ENCODE peak calls at places on chromosomes 11 and 22, in eight cellular contexts. S, K, G, C, W, J, N and P are unnamed samples.

GRCh38 chr11:63489879-63490278 is 1.1 kb downstream of the PLAAT5 start:
- DNase-seq in S (no peak), K (no peak), G (no peak), C (no peak), W (no peak), J (no peak), N (peak; percentile 26), P (no peak)

GRCh38 chr11:45597116-45597515 is 68.3 kb downstream of the CHST1 start:
- DNase-seq in S (no peak), K (no peak), G (no peak), C (no peak), W (no peak), J (no peak), N (no peak), P (no peak)

GRCh38 chr22:44580756-44581435 is 82.9 kb upstream of the RTL6 start:
- DNase-seq in S (no peak), K (no peak), G (no peak), C (no peak), W (no peak), J (no peak), N (no peak), P (no peak)

GRCh38 chr11:114197799-114198500 is 98.2 kb upstream of the NNMT start:
- DNase-seq in S (peak; percentile 75), K (no peak), G (no peak), C (no peak), W (no peak), J (no peak), N (peak; percentile 100), P (no peak)

GRCh38 chr11:129695543-129696308 is 119.9 kb upstream of the TMEM45B start:
- DNase-seq in S (peak; percentile 82), K (peak; percentile 60), G (peak; percentile 53), C (peak; percentile 57), W (peak; percentile 31), J (peak; percentile 44), N (peak; percentile 30), P (peak; percentile 41)

GRCh38 chr11:11531127-11531526 is 90.7 kb downstream of the GALNT18 start:
- DNase-seq in S (no peak), K (no peak), G (no peak), C (no peak), W (no peak), J (no peak), N (no peak), P (no peak)

GRCh38 chr11:46452918-46453517 is 61.4 kb upstream of the CHRM4 start:
- DNase-seq in S (no peak), K (no peak), G (no peak), C (no peak), W (no peak), J (no peak), N (no peak), P (no peak)

GRCh38 chr11:13207665-13208594 is 69.7 kb upstream of the BMAL1 start:
- DNase-seq in S (peak; percentile 68), K (no peak), G (no peak), C (peak; percentile 37), W (no peak), J (no peak), N (peak; percentile 91), P (no peak)

GRCh38 chr11:9755561-9755960 is 91.7 kb downstream of the SWAP70 start:
- DNase-seq in S (no peak), K (no peak), G (no peak), C (no peak), W (no peak), J (no peak), N (peak; percentile 42), P (no peak)

GRCh38 chr22:49638788-49639187 is 188.9 kb downstream of the BRD1 start:
- DNase-seq in S (no peak), K (no peak), G (no peak), C (no peak), W (no peak), J (no peak), N (peak; percentile 5), P (no peak)

GRCh38 chr11:65711785-65712632 is at the start of gene KAT5:
- DNase-seq in S (peak; percentile 99), K (peak; percentile 99), G (peak; percentile 95), C (peak; percentile 99), W (peak; percentile 100), J (peak; percentile 98), N (peak; percentile 98), P (peak; percentile 91)

GRCh38 chr11:76579047-76579751 is 91.3 kb downstream of the LRRC32 start:
- DNase-seq in S (peak; percentile 48), K (no peak), G (no peak), C (no peak), W (no peak), J (no peak), N (peak; percentile 65), P (no peak)

GRCh38 chr11:46039990-46040389 is 81.3 kb downstream of the PHF21A start:
- DNase-seq in S (no peak), K (no peak), G (no peak), C (no peak), W (no peak), J (no peak), N (peak; percentile 66), P (no peak)

GRCh38 chr11:124893781-124894401 is 3.8 kb downstream of the ROBO4 start:
- DNase-seq in S (no peak), K (no peak), G (no peak), C (peak; percentile 4), W (no peak), J (no peak), N (no peak), P (no peak)

GRCh38 chr11:32615422-32615821 is 31.8 kb downstream of the EIF3M start:
- DNase-seq in S (no peak), K (no peak), G (no peak), C (no peak), W (no peak), J (no peak), N (peak; percentile 5), P (no peak)

GRCh38 chr11:121551463-121551862 is 98.7 kb upstream of the SORL1-AS1 start:
- DNase-seq in S (no peak), K (no peak), G (no peak), C (no peak), W (no peak), J (no peak), N (no peak), P (no peak)

GRCh38 chr11:110903830-110904229 is 191.6 kb upstream of the ARHGAP20 start:
- DNase-seq in S (peak; percentile 24), K (no peak), G (no peak), C (no peak), W (no peak), J (no peak), N (peak; percentile 72), P (no peak)

GRCh38 chr22:49658902-49659280 is 168.8 kb downstream of the BRD1 start:
- DNase-seq in S (no peak), K (no peak), G (no peak), C (no peak), W (no peak), J (no peak), N (no peak), P (no peak)

GRCh38 chr11:1772270-1773130 is 8.8 kb upstream of the CTSD start:
- DNase-seq in S (peak; percentile 86), K (peak; percentile 57), G (no peak), C (peak; percentile 40), W (peak; percentile 39), J (no peak), N (peak; percentile 93), P (no peak)

GRCh38 chr11:20501971-20502370 is 97.4 kb upstream of the SLC6A5 start:
- DNase-seq in S (no peak), K (no peak), G (no peak), C (no peak), W (peak; percentile 64), J (no peak), N (no peak), P (no peak)

GRCh38 chr11:47148903-47149535 is 27.7 kb downstream of the ARFGAP2 start:
- DNase-seq in S (no peak), K (no peak), G (no peak), C (no peak), W (no peak), J (no peak), N (no peak), P (no peak)

GRCh38 chr22:33832558-33833151 is 87.6 kb downstream of the LARGE1 start:
- DNase-seq in S (no peak), K (no peak), G (no peak), C (no peak), W (no peak), J (no peak), N (no peak), P (no peak)

GRCh38 chr22:46864314-46865051 is 102.0 kb downstream of the TBC1D22A start:
- DNase-seq in S (peak; percentile 55), K (no peak), G (no peak), C (no peak), W (no peak), J (no peak), N (no peak), P (no peak)

GRCh38 chr11:70153133-70153727 is 49.9 kb upstream of the FADD start:
- DNase-seq in S (no peak), K (no peak), G (no peak), C (no peak), W (no peak), J (no peak), N (no peak), P (no peak)

GRCh38 chr11:125429174-125429707 is 66.8 kb downstream of the FEZ1 start:
- DNase-seq in S (peak; percentile 82), K (peak; percentile 57), G (no peak), C (peak; percentile 62), W (peak; percentile 70), J (no peak), N (peak; percentile 44), P (peak; percentile 90)

GRCh38 chr11:115117931-115118479 is 386.2 kb downstream of the CADM1 start:
- DNase-seq in S (no peak), K (peak; percentile 31), G (no peak), C (no peak), W (no peak), J (no peak), N (no peak), P (no peak)

GRCh38 chr11:134270250-134270714 is 5.9 kb upstream of the GLB1L3 start:
- DNase-seq in S (no peak), K (no peak), G (no peak), C (peak; percentile 61), W (no peak), J (no peak), N (no peak), P (no peak)